ENCODE peak calls at places on chromosomes 11 and 22, in eight cellular contexts. Z, V, E, S, U, F, P and I are unnamed samples. For H3K4me1, the result is how much of the 10 kb centered on the place peaks cover.

GRCh38 chr11:16781821-16782220 is 43.4 kb downstream of the C11orf58 start:
- DNase-seq in S (no peak), P (no peak), U (no peak), V (no peak), Z (no peak), F (no peak), E (no peak), I (no peak)

GRCh38 chr22:24201681-24202590 is 20.6 kb downstream of the SUSD2 start:
- DNase-seq in F (no peak), S (no peak), E (no peak), Z (no peak), V (peak), P (no peak), U (peak), I (no peak)

GRCh38 chr11:47355283-47356128 is 3.0 kb upstream of the MYBPC3 start:
- DNase-seq in F (peak), E (peak), U (peak), Z (peak), V (peak), P (peak), S (peak), I (peak)

GRCh38 chr11:100586346-100587101 is 100.6 kb upstream of the ARHGAP42 start:
- DNase-seq in S (no peak), Z (no peak), U (no peak), P (no peak), V (no peak), F (no peak), E (no peak), I (no peak)

GRCh38 chr22:38455530-38456271 is 702 bp upstream of the KCNJ4 start:
- DNase-seq in V (peak), P (peak), Z (no peak), U (peak), E (no peak), S (peak), F (peak), I (no peak)

GRCh38 chr11:11463397-11463796 is 110.3 kb upstream of the CSNK2A3 start:
- DNase-seq in E (no peak), U (no peak), Z (peak), P (peak), F (no peak), V (no peak), S (peak), I (no peak)

GRCh38 chr11:11584446-11584810 is 37.4 kb downstream of the GALNT18 start:
- DNase-seq in S (peak), F (no peak), Z (peak), P (peak), E (peak), U (no peak), V (peak), I (no peak)

GRCh38 chr11:47577460-47578041 is 1.2 kb downstream of the KBTBD4 start:
- DNase-seq in P (no peak), Z (peak), S (no peak), U (no peak), F (no peak), V (no peak), E (peak), I (no peak)

GRCh38 chr11:117145393-117145761 is 1.3 kb downstream of the PAFAH1B2 start:
- DNase-seq in F (peak), E (peak), U (no peak), S (peak), Z (peak), P (peak), V (peak), I (peak)

GRCh38 chr11:123062892-123063395 is 1.0 kb upstream of the HSPA8 start:
- DNase-seq in V (peak), P (no peak), Z (peak), S (no peak), U (no peak), F (no peak), E (no peak), I (no peak)

DNA sequence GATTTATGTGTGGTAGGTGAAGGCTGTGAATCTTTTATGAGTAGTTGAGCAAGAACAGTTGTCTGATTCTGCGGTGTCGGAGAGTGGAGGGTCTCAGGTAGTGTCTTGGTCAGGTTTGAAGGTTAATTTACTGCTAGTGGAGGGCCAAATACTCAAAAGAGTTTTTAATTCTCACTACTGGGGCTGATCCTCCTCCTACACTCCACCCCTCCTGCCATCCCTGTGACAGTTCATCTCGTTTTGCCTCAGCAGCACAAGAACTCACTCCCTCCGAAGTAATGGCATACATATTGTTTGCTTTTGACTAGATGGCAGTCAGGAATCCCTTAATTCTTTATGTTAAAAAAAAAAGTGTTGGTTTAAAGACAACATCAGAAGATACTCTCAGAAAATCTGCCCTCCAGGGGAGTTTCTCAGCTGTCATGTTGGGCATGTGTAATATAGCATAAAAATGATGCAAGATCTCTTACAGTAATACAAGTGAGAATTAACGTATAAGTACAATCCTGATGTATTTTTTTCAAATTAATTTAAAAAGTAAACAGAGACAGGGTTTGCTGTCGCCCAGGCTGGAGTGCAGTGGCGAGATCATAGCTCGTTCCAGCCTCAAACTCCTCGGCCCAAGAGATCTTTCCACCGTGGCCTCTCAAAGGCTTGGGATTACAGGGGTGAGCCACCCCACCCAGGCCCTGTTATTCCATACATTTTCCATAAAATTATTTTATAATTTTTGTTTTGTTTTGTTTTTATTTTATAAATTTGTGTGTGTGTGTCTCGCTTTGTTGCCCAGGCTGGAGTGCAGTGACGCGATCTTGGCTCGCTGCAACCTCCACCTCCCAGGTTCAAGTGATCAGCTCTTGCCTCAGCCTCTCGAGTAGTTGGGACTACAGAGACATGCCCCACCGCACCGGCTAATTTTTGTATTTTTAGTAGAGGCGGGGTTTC is 1.3 kb downstream of the FAR1 start:
- DNase-seq in V (no peak), Z (peak), S (peak), E (peak), P (peak), U (no peak), F (no peak), I (no peak)
- H3K9ac ChIP-seq in V (peak), Z (peak), S (peak), E (peak), P (peak), U (peak), F (peak), I (peak)

GRCh38 chr11:126415669-126416420 is 60.4 kb downstream of the ST3GAL4 start:
- DNase-seq in V (no peak), P (no peak), Z (no peak), S (peak), F (no peak), U (peak), E (no peak), I (peak)
- H3K4me1 ChIP-seq in V (under half), P (half or more), Z (under half), S (under half), F (under half), U (under half), E (under half), I (under half)

DNA sequence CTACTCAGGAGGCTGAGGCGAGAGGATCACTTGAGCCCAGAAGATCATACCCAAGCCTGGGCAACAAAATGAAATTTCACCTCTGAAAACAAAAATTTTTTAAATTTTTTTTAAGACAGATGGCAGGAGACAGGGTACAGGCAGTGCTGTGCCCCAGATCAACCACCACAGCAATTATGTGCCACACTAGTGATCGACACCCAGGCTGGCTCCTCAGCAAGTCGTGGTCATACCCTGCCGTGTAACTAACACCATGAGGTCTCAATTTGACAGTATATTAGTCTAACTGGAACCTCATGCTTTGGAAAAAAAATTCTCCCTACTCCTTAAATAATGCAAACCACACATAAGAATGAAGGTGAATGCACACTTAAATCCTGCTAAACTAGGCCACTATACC is 8.3 kb downstream of the SF3A1 start:
- DNase-seq in V (no peak), U (no peak), E (no peak), P (no peak), S (no peak), Z (no peak), F (no peak), I (no peak)
- H3K4me3 ChIP-seq in V (no peak), U (no peak), E (no peak), P (no peak), S (no peak), Z (no peak), F (no peak), I (no peak)

GRCh38 chr11:96189351-96189750 is 153.6 kb downstream of the MAML2 start:
- DNase-seq in U (no peak), Z (no peak), V (no peak), S (no peak), P (no peak), E (no peak), F (no peak), I (no peak)

GRCh38 chr11:96186806-96187205 is 156.2 kb downstream of the MAML2 start:
- DNase-seq in S (no peak), P (no peak), V (no peak), F (no peak), Z (peak), E (peak), U (no peak), I (no peak)

GRCh38 chr11:96188625-96189006 is 154.4 kb downstream of the MAML2 start:
- DNase-seq in F (no peak), P (peak), Z (peak), V (peak), E (peak), S (no peak), U (no peak), I (no peak)

GRCh38 chr11:96185220-96185768 is 157.7 kb downstream of the MAML2 start:
- DNase-seq in V (no peak), U (no peak), P (no peak), E (no peak), Z (no peak), S (no peak), F (no peak), I (no peak)

DNA sequence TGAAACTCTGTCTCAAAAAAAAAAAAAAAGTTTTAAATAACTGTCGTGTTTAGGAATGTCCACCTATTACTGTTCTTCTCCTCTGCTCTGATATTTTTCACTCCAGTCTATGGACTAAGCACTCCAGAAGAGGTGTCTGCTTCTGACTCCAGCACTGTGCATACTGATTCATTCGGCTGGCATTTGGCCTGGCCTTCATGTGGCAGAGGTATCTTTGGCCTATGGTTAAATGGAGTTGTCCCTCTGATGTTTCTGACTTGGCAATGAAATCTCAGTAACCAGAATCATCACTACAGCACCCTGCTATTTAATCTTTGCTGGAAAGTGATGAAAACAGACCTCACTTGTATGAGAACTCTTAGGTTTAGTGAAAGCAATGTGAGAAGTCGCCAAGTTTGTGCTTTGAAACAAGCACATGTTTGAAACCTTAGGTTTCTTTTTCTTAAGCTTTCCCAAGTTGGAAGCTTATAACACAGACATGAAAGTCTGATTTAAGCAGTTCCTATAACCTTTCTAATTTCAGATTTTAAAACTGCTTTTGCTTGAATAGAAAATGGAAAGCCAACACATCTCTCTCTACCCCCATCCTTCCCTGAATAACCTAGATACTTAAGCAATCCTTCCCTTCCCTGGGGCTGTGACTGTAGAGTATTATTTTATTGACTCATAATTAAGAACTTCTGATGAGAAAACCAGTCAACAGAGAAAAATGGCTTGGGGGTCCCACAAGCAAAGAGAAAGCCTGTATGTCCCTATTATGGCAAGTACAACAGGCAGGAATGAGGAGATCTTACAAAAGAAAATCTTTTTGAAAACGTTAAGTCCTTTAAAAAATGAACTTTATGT is 155.0 kb downstream of the MAML2 start:
- DNase-seq in Z (peak), S (peak), V (peak), F (no peak), U (no peak), P (peak), E (peak), I (no peak)
- H3K9ac ChIP-seq in Z (peak), S (no peak), V (peak), F (no peak), U (no peak), P (peak), E (peak), I (no peak)

GRCh38 chr11:31825453-31826391 is 14.6 kb upstream of the PAX6 start:
- DNase-seq in P (no peak), U (peak), Z (no peak), V (no peak), E (no peak), F (peak), S (no peak), I (no peak)
- H3K4me1 ChIP-seq in P (under half), U (under half), Z (under half), V (under half), E (under half), F (under half), S (under half), I (under half)

GRCh38 chr11:124172076-124172475 is 11.1 kb upstream of the OR10D3 start:
- DNase-seq in U (no peak), E (no peak), P (no peak), V (no peak), S (no peak), F (no peak), Z (no peak), I (no peak)

GRCh38 chr11:124174001-124174400 is 9.1 kb upstream of the OR10D3 start:
- DNase-seq in S (peak), E (peak), F (peak), V (peak), Z (peak), P (peak), U (no peak), I (no peak)

GRCh38 chr11:124170801-124171586 is 12.2 kb upstream of the OR10D3 start:
- DNase-seq in S (no peak), E (no peak), V (no peak), Z (no peak), P (no peak), F (no peak), U (peak), I (no peak)

GRCh38 chr11:124177344-124177743 is 5.8 kb upstream of the OR10D3 start:
- DNase-seq in Z (no peak), V (no peak), F (no peak), U (no peak), E (no peak), S (no peak), P (no peak), I (no peak)

DNA sequence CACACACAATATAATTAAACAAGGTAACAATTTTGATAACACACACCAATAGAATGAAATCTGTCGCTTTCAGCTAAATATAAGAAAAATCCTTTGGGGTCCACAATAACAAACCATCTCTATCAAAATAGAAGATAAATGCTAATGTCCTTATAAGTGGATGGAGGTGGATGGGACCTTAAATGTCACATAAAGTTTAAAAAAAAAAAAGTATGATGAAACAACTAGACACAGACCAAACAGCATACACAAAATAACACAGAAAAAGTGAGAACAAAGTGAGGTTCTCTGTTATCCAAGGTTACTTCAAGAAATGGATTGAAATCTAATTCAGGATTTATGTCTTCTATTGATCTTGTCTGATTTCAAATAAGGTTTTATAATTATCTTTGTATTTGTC is 10.5 kb upstream of the OR10D3 start:
- DNase-seq in F (no peak), V (no peak), S (no peak), U (no peak), Z (no peak), P (no peak), E (no peak), I (no peak)
- H3K4me3 ChIP-seq in F (no peak), V (no peak), S (no peak), U (no peak), Z (no peak), P (no peak), E (no peak), I (no peak)

DNA sequence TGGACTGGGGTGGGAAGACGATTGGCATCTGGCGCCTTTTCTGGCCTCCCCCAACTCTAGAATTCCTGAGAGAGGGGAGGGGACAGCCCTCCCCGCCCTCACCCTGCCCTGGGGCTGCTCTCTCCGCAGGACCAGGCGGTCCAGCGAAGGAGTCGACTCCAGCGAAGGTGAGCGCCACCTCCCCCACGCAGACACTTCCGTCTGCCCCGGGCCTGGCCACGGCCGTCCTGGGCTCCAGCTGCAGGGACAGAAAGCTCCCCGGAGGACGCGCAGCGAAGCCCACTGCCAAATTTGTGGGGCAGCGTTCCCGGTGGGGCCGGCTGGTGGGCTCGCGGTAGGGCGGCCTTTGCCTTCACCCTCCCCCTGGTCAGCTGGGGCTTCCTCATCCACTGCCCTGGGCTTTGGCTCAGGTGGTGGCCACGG is 670 bp downstream of the SSH3 start:
- DNase-seq in Z (peak), P (peak), E (peak), F (no peak), U (peak), S (no peak), V (no peak), I (peak)
- H3K9ac ChIP-seq in Z (peak), P (peak), E (peak), F (peak), U (peak), S (peak), V (peak), I (peak)

GRCh38 chr22:37234736-37235711 is 9.0 kb downstream of the RAC2 start:
- DNase-seq in V (no peak), Z (no peak), E (no peak), F (no peak), S (no peak), P (no peak), U (no peak), I (no peak)
- H3K4me1 ChIP-seq in V (under half), Z (under half), E (under half), F (under half), S (under half), P (under half), U (under half), I (under half)

GRCh38 chr11:45373506-45373905 is 87.4 kb upstream of the SYT13 start:
- DNase-seq in F (no peak), P (no peak), E (no peak), S (no peak), U (no peak), Z (no peak), V (no peak), I (no peak)

GRCh38 chr11:45368697-45369096 is 82.6 kb upstream of the SYT13 start:
- DNase-seq in F (no peak), Z (no peak), U (no peak), S (no peak), E (no peak), P (no peak), V (no peak), I (no peak)

GRCh38 chr11:45369294-45369693 is 83.2 kb upstream of the SYT13 start:
- DNase-seq in S (no peak), Z (no peak), E (no peak), V (no peak), U (no peak), P (no peak), F (no peak), I (no peak)

GRCh38 chr11:45374130-45374529 is 88.0 kb upstream of the SYT13 start:
- DNase-seq in P (no peak), V (no peak), S (no peak), U (no peak), F (no peak), E (no peak), Z (no peak), I (no peak)

DNA sequence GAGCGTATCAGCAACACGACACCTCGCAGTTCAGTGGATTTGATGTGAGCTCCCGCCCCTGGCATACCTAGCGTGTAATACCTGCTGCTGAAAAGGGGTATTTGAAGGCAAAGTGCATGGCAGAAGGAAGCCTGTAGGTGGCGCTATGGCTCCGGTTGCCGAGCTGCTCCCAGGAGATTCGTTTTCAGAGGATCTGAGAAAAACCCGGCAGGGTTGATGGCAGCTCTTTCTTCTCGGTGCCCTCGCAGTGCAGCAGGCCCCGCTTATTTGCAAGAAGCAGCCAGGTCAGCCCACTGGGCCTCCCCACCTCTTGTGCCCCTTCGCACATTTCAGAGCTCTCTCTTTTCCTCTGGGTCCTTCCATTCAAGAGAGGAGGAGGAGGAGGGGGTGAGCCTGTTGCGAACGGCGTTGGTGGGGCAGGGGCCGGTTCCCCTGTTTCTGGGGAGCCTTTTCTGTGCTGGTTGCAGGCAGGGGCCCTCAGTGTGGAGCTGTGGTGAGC is 85.2 kb upstream of the SYT13 start:
- DNase-seq in P (peak), S (peak), Z (peak), E (peak), U (no peak), F (peak), V (peak), I (peak)
- H3K4me3 ChIP-seq in P (no peak), S (no peak), Z (no peak), E (no peak), U (no peak), F (peak), V (no peak), I (no peak)